ENCODE peak calls at places on chromosomes 13 and 19, in five cellular contexts. K, Z, Y, V and P are unnamed samples.
A peak's percentile ranks its signal among the peaks of the same experiment; 100 is the strongest.

GRCh38 chr13:50809133-50810090 is 34.1 kb downstream of the DLEU7 start:
- DNase-seq in K (no peak), Z (no peak), Y (no peak), V (no peak), P (no peak)

GRCh38 chr13:94236876-94237275 is 242.6 kb downstream of the DCT start:
- DNase-seq in K (no peak), Z (no peak), Y (no peak), V (no peak), P (no peak)

GRCh38 chr19:9881720-9882119 is 46.6 kb downstream of the PIN1 start:
- DNase-seq in K (no peak), Z (no peak), Y (no peak), V (no peak), P (no peak)

GRCh38 chr13:98478134-98479129 is 98.5 kb downstream of the STK24 start:
- DNase-seq in K (no peak), Z (peak; percentile 64), Y (no peak), V (no peak), P (peak; percentile 62)

GRCh38 chr19:10286803-10287737 is at the start of gene ICAM4:
- DNase-seq in K (peak; percentile 63), Z (peak; percentile 86), Y (no peak), V (peak; percentile 80), P (no peak)

GRCh38 chr19:40717880-40718773 is 1.2 kb downstream of the ITPKC start:
- DNase-seq in K (peak; percentile 18), Z (no peak), Y (peak; percentile 40), V (no peak), P (no peak)

GRCh38 chr19:8396563-8397203 is 6.5 kb downstream of the RAB11B start:
- DNase-seq in K (peak; percentile 35), Z (peak; percentile 86), Y (peak; percentile 38), V (peak; percentile 90), P (peak; percentile 55)

GRCh38 chr13:99548448-99548847 is 47.2 kb downstream of the TM9SF2 start:
- DNase-seq in K (no peak), Z (no peak), Y (no peak), V (no peak), P (peak; percentile 60)

GRCh38 chr19:16588089-16588823 is 16.0 kb upstream of the SLC35E1 start:
- DNase-seq in K (no peak), Z (peak; percentile 78), Y (no peak), V (no peak), P (peak; percentile 90)

GRCh38 chr13:43584711-43585110 is 202.1 kb downstream of the ENOX1 start:
- DNase-seq in K (no peak), Z (no peak), Y (no peak), V (no peak), P (no peak)

GRCh38 chr13:41411536-41411935 is 45.8 kb upstream of the RGCC start:
- DNase-seq in K (peak; percentile 62), Z (peak; percentile 20), Y (no peak), V (no peak), P (no peak)

GRCh38 chr13:107284168-107284567 is 716.2 kb upstream of the ARGLU1 start:
- DNase-seq in K (no peak), Z (no peak), Y (no peak), V (no peak), P (no peak)

GRCh38 chr19:13872695-13873389 is 4.1 kb upstream of the NANOS3 start:
- DNase-seq in K (no peak), Z (peak; percentile 90), Y (peak; percentile 71), V (peak; percentile 86), P (no peak)

GRCh38 chr13:89568276-89568675 is 1779.2 kb upstream of the MIR17HG start:
- DNase-seq in K (no peak), Z (no peak), Y (no peak), V (no peak), P (no peak)

GRCh38 chr13:94765814-94766213 is 53.5 kb upstream of the SOX21 start:
- DNase-seq in K (no peak), Z (no peak), Y (no peak), V (no peak), P (no peak)

GRCh38 chr13:100356889-100357288 is 231.7 kb downstream of the GGACT start:
- DNase-seq in K (no peak), Z (no peak), Y (no peak), V (no peak), P (no peak)

GRCh38 chr13:76293346-76293745 is 592.9 kb downstream of the KCTD12 start:
- DNase-seq in K (no peak), Z (no peak), Y (no peak), V (no peak), P (no peak)

GRCh38 chr19:2607712-2608601 is 94.5 kb downstream of the GNG7 start:
- DNase-seq in K (no peak), Z (no peak), Y (no peak), V (no peak), P (peak; percentile 94)

GRCh38 chr19:2600914-2601870 is 101.3 kb downstream of the GNG7 start:
- DNase-seq in K (no peak), Z (no peak), Y (no peak), V (no peak), P (no peak)

GRCh38 chr19:2604747-2605329 is 97.7 kb downstream of the GNG7 start:
- DNase-seq in K (no peak), Z (no peak), Y (no peak), V (no peak), P (no peak)

GRCh38 chr19:2602391-2603181 is 99.9 kb downstream of the GNG7 start:
- DNase-seq in K (no peak), Z (no peak), Y (no peak), V (peak; percentile 80), P (no peak)

DNA sequence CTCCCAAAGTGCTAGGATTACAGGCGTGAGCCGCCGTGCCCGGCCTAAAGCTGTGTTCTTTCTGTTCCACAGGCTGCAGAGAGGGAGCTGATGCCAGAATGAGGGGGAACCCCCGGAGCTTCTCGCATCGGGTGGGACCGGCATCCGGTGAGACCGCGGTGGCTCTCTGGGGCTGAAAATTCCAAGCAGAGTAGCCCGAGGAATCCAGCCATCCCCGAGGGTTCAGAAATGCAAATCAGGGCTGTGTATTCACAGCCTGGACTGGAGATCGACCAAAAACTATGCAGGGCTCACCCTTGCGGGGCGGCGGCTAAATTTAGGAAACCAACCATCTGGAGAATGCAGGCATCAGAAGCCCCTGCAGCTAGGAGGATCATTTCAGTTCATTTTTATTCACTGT is 99.2 kb downstream of the GNG7 start:
- DNase-seq in K (no peak), Z (no peak), Y (no peak), V (no peak), P (no peak)
- TF ChIP-seq KDM1A in K (no peak), Z (no peak), Y (no peak), V (peak; percentile 67), P (no peak)

DNA sequence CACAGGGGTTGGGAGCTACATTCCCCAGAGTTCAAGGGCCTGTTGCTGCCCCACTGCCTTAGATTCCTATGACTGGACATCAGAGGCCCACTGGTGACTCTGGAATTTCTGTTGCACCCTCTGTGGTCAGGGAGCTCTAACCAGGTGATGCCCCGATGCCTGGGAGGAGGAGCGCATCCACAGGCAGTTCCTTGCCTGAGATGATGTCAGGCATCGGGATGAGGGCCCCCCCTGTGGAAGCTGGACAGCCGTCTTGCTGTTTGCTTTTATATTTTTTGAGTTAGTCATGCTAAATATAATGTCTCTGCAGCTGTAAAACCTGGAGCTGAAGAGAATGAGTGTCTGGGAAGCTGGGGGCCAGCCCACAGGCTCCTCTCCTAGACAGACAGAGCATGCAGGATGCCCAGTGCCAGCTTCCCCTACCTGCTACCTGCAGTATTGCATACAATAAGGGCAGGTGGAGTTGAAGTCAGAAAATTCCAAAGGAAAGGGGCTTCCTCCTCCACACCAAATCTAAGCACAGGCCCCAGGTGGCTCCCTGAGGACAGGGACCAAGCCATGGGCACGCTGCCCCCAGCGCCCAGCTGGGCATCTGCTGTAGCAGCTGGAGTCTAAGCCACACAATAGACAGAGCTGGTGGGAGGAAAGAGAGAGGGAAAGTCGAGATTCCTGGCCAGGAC is 16.2 kb downstream of the COL4A2 start:
- DNase-seq in K (no peak), Z (no peak), Y (no peak), V (no peak), P (no peak)
- TF ChIP-seq KDM1A in K (no peak), Z (no peak), Y (no peak), V (no peak), P (no peak)

GRCh38 chr19:1997353-1998233 is 17.9 kb downstream of the BTBD2 start:
- DNase-seq in K (no peak), Z (no peak), Y (no peak), V (no peak), P (no peak)

GRCh38 chr19:2003901-2004300 is 11.6 kb downstream of the BTBD2 start:
- DNase-seq in K (no peak), Z (no peak), Y (no peak), V (no peak), P (no peak)

GRCh38 chr19:1998712-1999708 is 16.5 kb downstream of the BTBD2 start:
- DNase-seq in K (no peak), Z (no peak), Y (no peak), V (no peak), P (no peak)

DNA sequence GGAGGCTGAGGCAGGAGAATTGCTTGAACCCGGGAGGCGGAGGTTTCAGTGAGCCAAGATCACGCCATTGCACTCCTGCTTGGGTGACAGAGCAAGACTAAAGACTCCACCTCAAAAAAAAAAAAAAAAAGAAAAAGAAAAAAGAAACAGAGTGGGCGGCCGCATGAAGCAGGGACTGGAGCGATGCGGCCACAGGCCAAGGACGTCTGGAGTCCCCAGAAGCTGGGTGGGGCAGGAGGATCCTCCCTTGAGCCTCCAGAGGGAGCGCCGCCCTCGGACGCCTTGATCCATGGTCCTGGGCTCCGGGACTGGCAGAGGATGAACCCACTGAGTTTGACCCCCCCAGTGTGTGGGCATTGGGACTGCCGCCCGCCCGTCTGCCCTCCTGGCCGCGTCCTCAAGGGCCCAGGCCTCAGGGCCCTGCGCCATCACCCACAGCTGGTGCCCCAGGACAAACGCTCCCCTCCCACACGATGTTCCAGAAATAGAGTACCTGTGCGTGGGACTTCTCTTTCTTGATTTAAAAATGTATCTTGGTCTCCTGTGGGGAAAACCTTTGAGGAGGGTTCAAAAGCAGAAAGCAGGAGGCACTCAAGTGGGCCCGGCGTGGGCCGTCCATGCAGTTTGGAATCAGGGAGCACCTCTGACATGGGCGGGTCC is 15.5 kb downstream of the BTBD2 start:
- DNase-seq in K (no peak), Z (no peak), Y (no peak), V (no peak), P (no peak)
- TF ChIP-seq KDM1A in K (no peak), Z (no peak), Y (no peak), V (no peak), P (no peak)

GRCh38 chr19:46935066-46935663 is 74.4 kb downstream of the ARHGAP35 start:
- DNase-seq in K (no peak), Z (no peak), Y (no peak), V (no peak), P (no peak)

GRCh38 chr19:46931197-46931596 is 70.4 kb downstream of the ARHGAP35 start:
- DNase-seq in K (no peak), Z (no peak), Y (no peak), V (no peak), P (no peak)

GRCh38 chr19:46928951-46929350 is 68.2 kb downstream of the ARHGAP35 start:
- DNase-seq in K (no peak), Z (no peak), Y (no peak), V (no peak), P (no peak)

GRCh38 chr19:46927893-46928292 is 67.1 kb downstream of the ARHGAP35 start:
- DNase-seq in K (no peak), Z (no peak), Y (no peak), V (no peak), P (no peak)

DNA sequence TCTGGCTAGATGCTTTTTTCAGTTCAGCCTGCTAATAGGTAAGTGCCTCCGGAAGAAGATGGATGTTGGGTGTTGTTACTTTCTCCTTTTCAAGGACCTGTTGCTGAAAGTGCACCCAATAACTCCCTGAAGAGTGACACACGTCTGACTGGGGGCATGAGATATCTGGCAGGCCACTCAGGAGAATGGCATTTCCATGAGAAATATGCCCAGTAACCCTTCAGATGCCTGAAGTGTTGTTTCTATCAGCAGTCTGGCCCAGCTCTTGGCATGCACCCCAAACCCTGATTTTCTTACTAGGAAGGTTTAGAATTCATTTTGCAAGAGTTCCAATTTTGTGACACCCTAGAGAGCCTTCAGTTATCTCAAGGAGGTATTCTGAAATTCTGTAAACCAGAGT is 71.5 kb downstream of the ARHGAP35 start:
- DNase-seq in K (no peak), Z (no peak), Y (no peak), V (no peak), P (no peak)
- TF ChIP-seq KDM1A in K (no peak), Z (no peak), Y (no peak), V (no peak), P (no peak)